ENCODE peak calls at places on chromosomes 6 and 20, in nine cellular contexts. W is CD8-positive, alpha-beta T cell; C is effector memory CD8-positive, alpha-beta T cell; X is DMS 273 treated with DMSO at 0.1 percent for 48 hours; H is NCI-H1092 treated with DMSO at 0.1 percent for 48 hours; T is T-helper 1 cell; B is iPS DF 19.7; G is CD4-positive, CD25-positive, alpha-beta regulatory T cell; R is iris pigment epithelial cell. I is an unnamed sample.

GRCh38 chr20:638579-638978 is 14.4 kb downstream of the SRXN1 start:
- DNase-seq in C (no peak), W (no peak), H (no peak), X (no peak), T (no peak), B (no peak), R (no peak), G (no peak), I (no peak)

GRCh38 chr20:51712501-51713212 is 55.5 kb downstream of the ATP9A start:
- DNase-seq in W (no peak), C (no peak), X (no peak), B (no peak), G (no peak), H (no peak), R (peak; percentile 44), T (no peak), I (no peak)

GRCh38 chr20:25254986-25255680 is 7.2 kb downstream of the PYGB start:
- DNase-seq in G (no peak), T (no peak), X (no peak), R (no peak), C (no peak), W (no peak), H (no peak), B (no peak), I (no peak)

GRCh38 chr6:167567142-167568033 is 242.5 kb downstream of the TTLL2 start:
- DNase-seq in C (no peak), W (no peak), X (no peak), B (no peak), G (no peak), R (no peak), H (no peak), T (no peak), I (no peak)

GRCh38 chr6:89542081-89542855 is 96.3 kb downstream of the LYRM2 start:
- DNase-seq in G (no peak), X (no peak), C (no peak), B (no peak), T (no peak), W (no peak), R (no peak), H (no peak), I (no peak)

GRCh38 chr6:169933251-169933821 is 181.9 kb downstream of the ERMARD start:
- DNase-seq in G (no peak), C (no peak), H (peak; percentile 12), X (no peak), B (peak; percentile 5), T (no peak), W (no peak), R (no peak), I (no peak)

GRCh38 chr6:75609639-75610590 is 8.2 kb downstream of the SENP6 start:
- DNase-seq in W (no peak), R (peak; percentile 54), X (no peak), G (no peak), T (no peak), B (no peak), H (no peak), C (no peak), I (no peak)

GRCh38 chr6:107866606-107867301 is 42.6 kb upstream of the SCML4 start:
- DNase-seq in W (peak; percentile 26), H (peak; percentile 3), X (no peak), B (no peak), C (peak; percentile 45), G (peak; percentile 65), R (peak; percentile 35), T (no peak), I (peak; percentile 50)

GRCh38 chr6:71621918-71622519 is 264.3 kb upstream of the RIMS1 start:
- DNase-seq in X (no peak), C (no peak), T (no peak), B (no peak), H (no peak), R (peak; percentile 20), G (no peak), W (no peak), I (no peak)

GRCh38 chr20:36472656-36473071 is 68.7 kb upstream of the MYL9 start:
- DNase-seq in W (peak; percentile 39), R (no peak), T (no peak), B (no peak), G (peak; percentile 60), C (no peak), H (no peak), X (no peak), I (no peak)

GRCh38 chr6:38141045-38141444 is 321.5 kb downstream of the ZFAND3 start:
- DNase-seq in B (no peak), X (no peak), R (no peak), W (no peak), H (no peak), G (no peak), T (no peak), C (no peak), I (no peak)

GRCh38 chr20:38231786-38232130 is 28.8 kb downstream of the KIAA1755 start:
- DNase-seq in X (no peak), R (peak; percentile 74), H (no peak), B (no peak), G (no peak), C (no peak), W (no peak), T (no peak), I (no peak)

GRCh38 chr6:12381587-12381986 is 91.4 kb downstream of the EDN1 start:
- DNase-seq in X (no peak), C (no peak), R (peak; percentile 14), G (no peak), T (no peak), W (no peak), H (no peak), B (no peak), I (no peak)

GRCh38 chr6:55941713-55942112 is 66.3 kb upstream of the BMP5 start:
- DNase-seq in W (no peak), H (no peak), T (no peak), B (no peak), G (no peak), C (no peak), X (no peak), R (peak; percentile 39), I (no peak)

GRCh38 chr6:135586844-135587243 is 89.3 kb upstream of the AHI1 start:
- DNase-seq in B (no peak), C (no peak), G (peak; percentile 29), R (peak; percentile 85), T (no peak), X (no peak), W (no peak), H (no peak), I (no peak)

GRCh38 chr20:63809856-63810255 is 21.2 kb downstream of the ZBTB46 start:
- DNase-seq in X (no peak), R (no peak), T (no peak), B (no peak), C (no peak), H (no peak), W (no peak), G (no peak), I (no peak)

GRCh38 chr6:146901940-146902816 is 302.0 kb upstream of the STXBP5 start:
- DNase-seq in B (no peak), T (no peak), C (no peak), R (no peak), G (no peak), W (no peak), X (no peak), H (no peak), I (no peak)

GRCh38 chr6:154683756-154684523 is 49.3 kb upstream of the SCAF8 start:
- DNase-seq in G (peak; percentile 42), C (no peak), R (peak; percentile 54), W (no peak), H (no peak), T (no peak), B (no peak), X (no peak), I (no peak)